ENCODE peak calls at places on chromosome 20, in five cellular contexts. H is prostate gland, Z is Panc1, R is SK-N-SH, I is GM23338. B is an unnamed sample.

GRCh38 chr20:21315138-21315537 is 12.0 kb downstream of the XRN2 start:
- DNase-seq in R (no peak), Z (no peak), I (no peak), H (no peak), B (no peak)

GRCh38 chr20:61585764-61586163 is 333.7 kb downstream of the CDH4 start:
- DNase-seq in R (no peak), H (no peak), Z (no peak), I (no peak), B (no peak)

GRCh38 chr20:15138548-15139126 is 801.2 kb upstream of the FLRT3 start:
- DNase-seq in H (no peak), R (no peak), I (no peak), Z (no peak), B (no peak)

GRCh38 chr20:59120919-59121318 is 42.7 kb upstream of the ZNF831 start:
- DNase-seq in R (no peak), Z (no peak), I (no peak), H (no peak), B (no peak)

GRCh38 chr20:57900226-57900905 is 190.6 kb upstream of the PMEPA1 start:
- DNase-seq in Z (no peak), I (no peak), H (no peak), R (no peak), B (no peak)

GRCh38 chr20:59434950-59435349 is 134.5 kb downstream of the EDN3 start:
- DNase-seq in I (no peak), H (no peak), R (no peak), Z (no peak), B (no peak)

GRCh38 chr20:19881080-19881840 is 123.2 kb downstream of the RIN2 start:
- DNase-seq in I (no peak), Z (no peak), H (no peak), R (no peak), B (no peak)

GRCh38 chr20:62367136-62367482 is at the start of gene LAMA5:
- DNase-seq in Z (no peak), R (peak; percentile 94), I (peak; percentile 79), H (no peak), B (no peak)

GRCh38 chr20:4763776-4764525 is 42.2 kb downstream of the PRND start:
- DNase-seq in R (no peak), Z (no peak), H (no peak), I (no peak), B (no peak)

GRCh38 chr20:20366551-20366895 is 1.4 kb upstream of the INSM1 start:
- DNase-seq in Z (no peak), H (no peak), R (peak; percentile 39), I (peak; percentile 4), B (no peak)

GRCh38 chr20:63132715-63133471 is 83.0 kb downstream of the YTHDF1 start:
- DNase-seq in I (no peak), H (no peak), Z (no peak), R (no peak), B (peak; percentile 48)

GRCh38 chr20:10487354-10488115 is 52.4 kb downstream of the SLX4IP start:
- DNase-seq in I (no peak), Z (no peak), H (no peak), R (no peak), B (no peak)

GRCh38 chr20:46035253-46035652 is 6.2 kb downstream of the SLC12A5 start:
- DNase-seq in H (no peak), R (no peak), I (no peak), Z (no peak), B (no peak)

GRCh38 chr20:9886227-9886626 is 47.4 kb upstream of the PAK5 start:
- DNase-seq in H (no peak), R (no peak), Z (no peak), I (no peak), B (no peak)

GRCh38 chr20:15708984-15709598 is 864.2 kb downstream of the KIF16B start:
- DNase-seq in Z (no peak), R (peak; percentile 39), H (no peak), I (peak; percentile 85), B (no peak)

GRCh38 chr20:46810442-46811327 is 84.0 kb upstream of the EYA2 start:
- DNase-seq in R (no peak), I (peak; percentile 18), Z (no peak), H (no peak), B (peak; percentile 29)

GRCh38 chr20:50381771-50382593 is 128.2 kb upstream of the PTPN1 start:
- DNase-seq in I (no peak), R (no peak), Z (no peak), H (no peak), B (no peak)

GRCh38 chr20:19589731-19590362 is 168.2 kb upstream of the RIN2 start:
- DNase-seq in Z (no peak), I (no peak), R (no peak), H (no peak), B (no peak)

GRCh38 chr20:48192109-48192508 is 406.8 kb upstream of the SULF2 start:
- DNase-seq in I (no peak), R (no peak), H (no peak), Z (no peak), B (no peak)

GRCh38 chr20:4985658-4986057 is 15.7 kb downstream of the SLC23A2 start:
- DNase-seq in I (no peak), H (no peak), R (peak; percentile 61), Z (no peak), B (no peak)

GRCh38 chr20:59386819-59387218 is 86.4 kb downstream of the EDN3 start:
- DNase-seq in R (no peak), Z (no peak), I (peak; percentile 41), H (no peak), B (no peak)

GRCh38 chr20:54456972-54457371 is 18.4 kb upstream of the DOK5 start:
- DNase-seq in R (no peak), Z (no peak), H (no peak), I (peak; percentile 26), B (no peak)

GRCh38 chr20:16123623-16124022 is 449.6 kb downstream of the KIF16B start:
- DNase-seq in R (no peak), H (no peak), I (no peak), Z (no peak), B (no peak)

GRCh38 chr20:57617079-57617795 is 3.0 kb downstream of the ZBP1 start:
- DNase-seq in Z (no peak), R (no peak), H (no peak), I (no peak), B (no peak)

GRCh38 chr20:17969276-17969883 is 562 bp downstream of the MGME1 start:
- DNase-seq in H (peak; percentile 42), Z (no peak), I (peak; percentile 57), R (peak; percentile 53), B (no peak)

GRCh38 chr20:39524371-39524911 is 562.3 kb downstream of the DHX35 start:
- DNase-seq in I (no peak), R (peak; percentile 14), H (no peak), Z (no peak), B (no peak)

GRCh38 chr20:37619496-37619895 is 74.3 kb upstream of the CTNNBL1 start:
- DNase-seq in H (no peak), R (no peak), I (no peak), Z (no peak), B (no peak)

GRCh38 chr20:48278961-48279481 is 493.7 kb upstream of the SULF2 start:
- DNase-seq in I (no peak), Z (no peak), R (no peak), H (no peak), B (no peak)

GRCh38 chr20:64037498-64038213 is 1.7 kb downstream of the C20orf204 start:
- DNase-seq in R (no peak), H (no peak), Z (no peak), I (peak; percentile 48), B (no peak)

GRCh38 chr20:63093966-63094766 is 87.4 kb upstream of the BHLHE23 start:
- DNase-seq in H (no peak), I (no peak), Z (no peak), R (peak; percentile 26), B (peak; percentile 21)

GRCh38 chr20:56554869-56555268 is 21.8 kb downstream of the FAM209B start:
- DNase-seq in I (peak; percentile 49), Z (peak; percentile 61), R (no peak), H (peak; percentile 43), B (no peak)

GRCh38 chr20:50008007-50008406 is 25.2 kb downstream of the SNAI1 start:
- DNase-seq in R (no peak), I (no peak), H (no peak), Z (no peak), B (no peak)

GRCh38 chr20:4666001-4666470 is 55.7 kb upstream of the PRND start:
- DNase-seq in H (no peak), R (no peak), I (no peak), Z (no peak), B (no peak)

DNA sequence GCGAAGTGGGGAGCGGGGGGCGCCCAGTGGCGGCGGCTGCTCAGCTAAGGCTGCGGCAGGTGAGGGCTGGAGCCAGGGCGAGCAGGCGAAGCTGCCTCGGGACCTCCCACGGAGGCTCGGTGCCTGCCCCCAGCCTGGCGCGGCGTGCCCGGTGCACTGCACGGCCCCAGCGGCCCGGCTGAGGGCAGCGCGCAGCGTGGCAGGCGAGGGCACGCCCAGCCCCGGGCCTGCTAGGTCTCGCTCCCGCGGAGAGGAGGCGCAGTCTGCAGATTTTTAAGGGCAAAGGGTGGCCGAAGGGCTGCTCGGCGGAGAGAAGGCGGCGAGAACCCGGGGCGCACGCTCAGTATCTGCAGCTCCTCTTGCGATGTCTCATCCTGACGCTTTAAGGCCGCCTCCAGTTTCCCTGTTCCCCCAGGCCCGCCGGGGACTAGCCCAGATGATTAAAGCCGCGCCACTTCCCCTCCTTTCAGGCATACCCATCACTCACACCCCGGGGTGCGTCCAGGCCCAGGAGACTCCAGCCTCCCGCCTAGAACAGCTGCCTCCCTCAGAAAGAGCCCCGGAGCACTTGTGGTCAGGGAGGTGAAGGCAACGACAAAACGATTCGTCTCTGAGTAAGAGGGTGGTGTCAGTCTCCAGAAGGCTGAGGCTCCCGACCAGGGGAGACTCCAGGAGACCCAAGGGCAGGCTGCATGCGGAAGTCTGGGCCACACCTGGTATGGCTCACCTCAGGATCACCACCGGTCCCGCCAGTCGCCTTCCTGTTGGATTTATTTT is at the start of gene FERMT1:
- DNase-seq in Z (no peak), R (peak; percentile 82), I (peak; percentile 78), H (peak; percentile 54), B (no peak)
- H3K27ac ChIP-seq in Z (no peak within 1 kb of the TSS), R (no peak within 1 kb of the TSS), I (peak within 1 kb of the TSS; percentile 89), H (peak within 1 kb of the TSS; percentile 66), B (peak within 1 kb of the TSS; percentile 94)

GRCh38 chr20:1182136-1182535 is 2.6 kb downstream of the TMEM74B start:
- DNase-seq in I (no peak), Z (no peak), H (no peak), R (no peak), B (no peak)
- TF ChIP-seq POLR2AphosphoS5 in I (no peak), Z (no peak), H (no peak), R (no peak), B (no peak)

GRCh38 chr20:44186201-44186600 is 787 bp downstream of the JPH2 start:
- DNase-seq in I (no peak), Z (no peak), R (no peak), H (no peak), B (no peak)

GRCh38 chr20:44188752-44189151 is 1.8 kb upstream of the JPH2 start:
- DNase-seq in H (no peak), R (no peak), I (no peak), Z (no peak), B (no peak)

GRCh38 chr20:44186674-44187053 is 324 bp downstream of the JPH2 start:
- DNase-seq in H (no peak), R (peak; percentile 44), Z (no peak), I (no peak), B (no peak)

GRCh38 chr20:44187054-44187762 is at the start of gene JPH2:
- DNase-seq in R (peak; percentile 64), I (peak; percentile 78), Z (no peak), H (no peak), B (no peak)

GRCh38 chr20:44187763-44188709 is 1.0 kb upstream of the JPH2 start:
- DNase-seq in H (no peak), I (no peak), R (no peak), Z (no peak), B (no peak)
- H3K27ac ChIP-seq in H (peak overlapping the region; percentile 62), I (no peak overlapping the region), R (peak overlapping the region; percentile 54), Z (peak overlapping the region; percentile 58), B (peak overlapping the region; percentile 72)

GRCh38 chr20:44886828-44887227 is 1.3 kb downstream of the YWHAB start:
- DNase-seq in H (no peak), I (no peak), R (no peak), Z (no peak), B (no peak)
- TF ChIP-seq POLR2AphosphoS5 in H (no peak), I (no peak), R (no peak), Z (no peak), B (no peak)